ENCODE peak calls at places on chromosomes 11 and 22, in five cellular contexts. One of them, this sample, is unnamed.

GRCh38 chr11:6609502-6610015 is 2.5 kb downstream of the TAF10 start:
- DNase-seq in GM23248: no peak
- DNase-seq in PC-3: no peak
- DNase-seq in hepatocyte: no peak
- DNase-seq in HCT116: no peak
- DNase-seq in this sample: no peak

GRCh38 chr11:101863361-101863760 is 51.4 kb upstream of the CEP126 start:
- DNase-seq in HCT116: no peak
- DNase-seq in GM23248: peak; percentile 74
- DNase-seq in PC-3: peak; percentile 82
- DNase-seq in hepatocyte: no peak
- DNase-seq in this sample: no peak

GRCh38 chr11:69167916-69168691 is 12.4 kb downstream of the SMIM38 start:
- DNase-seq in HCT116: no peak
- DNase-seq in GM23248: peak; percentile 28
- DNase-seq in hepatocyte: no peak
- DNase-seq in PC-3: peak; percentile 25
- DNase-seq in this sample: no peak

GRCh38 chr11:122108192-122108799 is 7.7 kb downstream of the BLID start:
- DNase-seq in hepatocyte: peak; percentile 42
- DNase-seq in HCT116: peak; percentile 57
- DNase-seq in GM23248: no peak
- DNase-seq in PC-3: peak; percentile 81
- DNase-seq in this sample: peak; percentile 81

GRCh38 chr11:83011333-83012167 is 60.1 kb downstream of the RAB30 start:
- DNase-seq in GM23248: no peak
- DNase-seq in HCT116: no peak
- DNase-seq in hepatocyte: no peak
- DNase-seq in PC-3: no peak
- DNase-seq in this sample: no peak

GRCh38 chr11:106998126-106998525 is 20.1 kb downstream of the GUCY1A2 start:
- DNase-seq in hepatocyte: no peak
- DNase-seq in GM23248: peak; percentile 83
- DNase-seq in PC-3: no peak
- DNase-seq in HCT116: no peak
- DNase-seq in this sample: no peak

GRCh38 chr11:130369141-130369691 is 54.5 kb upstream of the ZBTB44 start:
- DNase-seq in PC-3: no peak
- DNase-seq in hepatocyte: no peak
- DNase-seq in GM23248: peak; percentile 45
- DNase-seq in HCT116: no peak
- DNase-seq in this sample: peak; percentile 27

GRCh38 chr22:26466196-26466595 is 17.4 kb downstream of the HPS4 start:
- DNase-seq in PC-3: no peak
- DNase-seq in HCT116: no peak
- DNase-seq in hepatocyte: no peak
- DNase-seq in GM23248: peak; percentile 29
- DNase-seq in this sample: no peak

GRCh38 chr11:1838077-1838425 is 730 bp upstream of the TNNI2 start:
- DNase-seq in GM23248: no peak
- DNase-seq in hepatocyte: no peak
- DNase-seq in PC-3: no peak
- DNase-seq in HCT116: no peak
- DNase-seq in this sample: no peak

GRCh38 chr11:65471410-65471762 is 27.5 kb upstream of the MALAT1 start:
- DNase-seq in HCT116: no peak
- DNase-seq in hepatocyte: peak; percentile 75
- DNase-seq in GM23248: peak; percentile 85
- DNase-seq in PC-3: peak; percentile 59
- DNase-seq in this sample: peak; percentile 78

GRCh38 chr22:45974498-45974897 is 2.5 kb downstream of the WNT7B start:
- DNase-seq in GM23248: no peak
- DNase-seq in PC-3: peak; percentile 67
- DNase-seq in HCT116: no peak
- DNase-seq in hepatocyte: no peak
- DNase-seq in this sample: no peak

GRCh38 chr22:45970709-45971388 is 6.1 kb downstream of the WNT7B start:
- DNase-seq in PC-3: no peak
- DNase-seq in hepatocyte: no peak
- DNase-seq in HCT116: no peak
- DNase-seq in GM23248: peak; percentile 54
- DNase-seq in this sample: peak; percentile 66

GRCh38 chr22:45972868-45973212 is 4.1 kb downstream of the WNT7B start:
- DNase-seq in hepatocyte: no peak
- DNase-seq in PC-3: no peak
- DNase-seq in HCT116: no peak
- DNase-seq in GM23248: no peak
- DNase-seq in this sample: no peak

GRCh38 chr22:45971389-45972028 is 5.5 kb downstream of the WNT7B start:
- DNase-seq in HCT116: no peak
- DNase-seq in GM23248: peak; percentile 49
- DNase-seq in PC-3: no peak
- DNase-seq in hepatocyte: no peak
- DNase-seq in this sample: peak; percentile 56

DNA sequence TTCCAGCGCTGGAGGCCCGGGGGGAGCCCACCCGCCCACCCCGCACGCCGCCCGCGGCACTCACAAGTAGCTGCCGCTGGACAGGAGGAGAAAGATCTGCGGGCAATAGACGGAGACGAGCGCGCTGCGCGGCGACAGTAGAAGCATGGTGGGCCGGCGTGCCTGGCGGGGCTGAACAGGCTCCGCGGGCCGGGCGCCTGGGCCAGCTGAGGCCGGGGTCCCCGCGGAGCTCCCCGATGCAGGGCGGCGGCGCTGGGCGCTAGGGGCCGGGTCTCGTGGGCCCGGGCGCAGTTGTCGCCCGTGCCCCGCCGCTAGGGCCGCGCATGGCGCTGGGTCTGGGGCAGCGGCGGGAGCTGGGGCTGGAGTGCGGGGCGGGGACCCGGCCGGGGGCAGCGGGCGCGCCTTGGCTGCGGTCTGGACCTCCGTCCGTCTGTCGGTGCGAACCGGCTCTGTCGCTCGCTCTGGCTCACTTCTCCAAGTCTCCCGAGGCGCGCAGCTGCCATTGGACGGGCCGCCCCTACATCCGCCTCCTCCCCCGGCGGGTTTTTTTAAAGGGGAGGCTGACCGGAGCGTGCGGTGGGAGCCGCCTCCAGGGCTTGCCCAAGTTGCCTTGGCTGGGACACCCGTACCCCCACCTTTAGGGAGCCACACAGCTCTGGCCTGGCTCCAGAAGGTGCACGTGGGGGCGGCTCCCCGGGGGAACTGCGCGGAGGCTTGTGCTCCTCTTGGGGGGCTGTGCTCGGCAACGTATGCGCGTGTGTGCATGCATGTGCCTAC is 4.7 kb downstream of the WNT7B start:
- DNase-seq in HCT116: no peak
- DNase-seq in hepatocyte: no peak
- DNase-seq in GM23248: peak; percentile 42
- DNase-seq in PC-3: no peak
- DNase-seq in this sample: peak; percentile 65
- TF ChIP-seq EZH2 in HCT116: no peak
- TF ChIP-seq EZH2 in hepatocyte: no peak
- TF ChIP-seq EZH2 in GM23248: no peak
- TF ChIP-seq EZH2 in PC-3: no peak
- TF ChIP-seq EZH2 in this sample: peak; percentile 59

DNA sequence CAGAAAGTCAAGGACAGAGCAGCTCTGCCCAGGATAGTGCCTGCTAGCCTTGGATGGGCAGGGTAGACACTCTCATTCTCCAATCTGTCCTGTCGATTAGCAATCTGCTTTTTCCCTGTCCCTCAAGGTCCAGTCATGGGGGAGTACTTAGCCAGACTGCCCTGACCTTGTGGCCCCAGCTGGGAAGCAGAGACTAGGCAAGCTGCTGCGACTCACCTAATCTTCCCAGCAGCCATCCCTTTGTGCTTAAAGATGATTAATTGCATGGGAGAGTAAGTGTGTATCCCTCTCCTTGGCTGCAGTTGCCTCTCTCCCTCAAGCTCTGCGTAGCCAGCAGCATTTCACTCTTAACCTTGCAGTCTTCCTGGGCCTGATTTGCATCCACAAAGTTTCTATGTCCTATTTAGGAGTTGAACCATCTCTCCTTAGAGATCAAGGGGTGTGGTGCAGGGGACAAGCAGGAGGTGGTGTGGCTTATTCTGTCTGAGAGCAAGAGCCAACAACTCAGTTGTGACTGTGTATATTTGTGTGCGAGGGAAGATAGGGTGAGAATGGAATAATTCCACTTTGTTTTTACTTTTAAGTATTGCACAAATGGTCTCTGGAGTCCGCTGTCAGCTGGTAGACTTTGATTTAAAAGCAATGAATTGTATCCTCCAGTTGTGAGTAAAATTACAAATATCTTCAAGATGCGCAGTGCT is 101.5 kb downstream of the FDX1 start:
- DNase-seq in GM23248: peak; percentile 49
- DNase-seq in hepatocyte: no peak
- DNase-seq in PC-3: no peak
- DNase-seq in HCT116: no peak
- DNase-seq in this sample: no peak
- H3K9me2 ChIP-seq in GM23248: no peaks in the 10 kb centered on the region
- H3K9me2 ChIP-seq in hepatocyte: no peaks in the 10 kb centered on the region
- H3K9me2 ChIP-seq in PC-3: no peaks in the 10 kb centered on the region
- H3K9me2 ChIP-seq in HCT116: no peaks in the 10 kb centered on the region
- H3K9me2 ChIP-seq in this sample: peaks cover 10% of the 10 kb centered on the region

GRCh38 chr11:74206746-74207145 is 35.7 kb downstream of the PPME1 start:
- DNase-seq in HCT116: no peak
- DNase-seq in hepatocyte: no peak
- DNase-seq in PC-3: no peak
- DNase-seq in GM23248: no peak
- DNase-seq in this sample: no peak

GRCh38 chr11:74204692-74205091 is 33.6 kb downstream of the PPME1 start:
- DNase-seq in HCT116: no peak
- DNase-seq in hepatocyte: no peak
- DNase-seq in GM23248: no peak
- DNase-seq in PC-3: no peak
- DNase-seq in this sample: no peak

GRCh38 chr11:74208507-74208906 is 37.4 kb downstream of the PPME1 start:
- DNase-seq in HCT116: no peak
- DNase-seq in PC-3: no peak
- DNase-seq in hepatocyte: no peak
- DNase-seq in GM23248: no peak
- DNase-seq in this sample: no peak

GRCh38 chr11:74205181-74205580 is 34.1 kb downstream of the PPME1 start:
- DNase-seq in GM23248: no peak
- DNase-seq in hepatocyte: no peak
- DNase-seq in PC-3: no peak
- DNase-seq in HCT116: no peak
- DNase-seq in this sample: no peak
- TF ChIP-seq EZH2 in GM23248: no peak
- TF ChIP-seq EZH2 in hepatocyte: no peak
- TF ChIP-seq EZH2 in PC-3: no peak
- TF ChIP-seq EZH2 in HCT116: no peak
- TF ChIP-seq EZH2 in this sample: no peak

DNA sequence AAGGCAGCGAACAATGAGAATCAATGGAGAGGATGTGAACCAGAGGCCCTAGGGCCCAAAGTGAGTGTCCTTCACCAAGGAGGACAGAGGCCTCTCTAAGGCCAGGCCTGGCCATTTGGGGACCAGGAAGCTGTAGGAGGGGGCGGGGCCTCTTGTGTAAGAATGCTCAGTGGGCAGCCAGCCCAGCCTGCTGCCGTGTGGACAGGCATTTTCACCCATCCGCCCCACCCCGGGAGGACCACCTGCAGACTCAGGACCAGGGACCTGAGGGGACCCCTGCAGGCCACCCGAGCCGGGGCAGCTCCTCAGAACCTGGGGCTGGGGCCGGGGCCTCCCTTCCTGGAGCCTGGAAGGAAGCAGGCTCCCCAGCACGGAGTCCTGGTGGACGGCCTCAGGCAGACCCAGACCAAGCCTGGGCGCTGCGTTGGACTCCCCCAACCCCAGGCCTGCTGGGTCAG is 1.7 kb upstream of the TRABD start:
- DNase-seq in HCT116: no peak
- DNase-seq in GM23248: peak; percentile 77
- DNase-seq in PC-3: peak; percentile 13
- DNase-seq in hepatocyte: peak; percentile 74
- DNase-seq in this sample: peak; percentile 61
- H3K9me2 ChIP-seq in HCT116: no peaks in the 10 kb centered on the region
- H3K9me2 ChIP-seq in GM23248: no peaks in the 10 kb centered on the region
- H3K9me2 ChIP-seq in PC-3: no peaks in the 10 kb centered on the region
- H3K9me2 ChIP-seq in hepatocyte: no peaks in the 10 kb centered on the region
- H3K9me2 ChIP-seq in this sample: no peaks in the 10 kb centered on the region

GRCh38 chr11:31802990-31803812 is 7.9 kb downstream of the PAX6 start:
- DNase-seq in GM23248: no peak
- DNase-seq in PC-3: no peak
- DNase-seq in HCT116: no peak
- DNase-seq in hepatocyte: no peak
- DNase-seq in this sample: peak; percentile 67
- TF ChIP-seq EZH2 in GM23248: peak; percentile 71
- TF ChIP-seq EZH2 in PC-3: no peak
- TF ChIP-seq EZH2 in HCT116: no peak
- TF ChIP-seq EZH2 in hepatocyte: peak; percentile 65
- TF ChIP-seq EZH2 in this sample: peak; percentile 91

GRCh38 chr22:38783095-38783710 is 10.7 kb downstream of the DNAL4 start:
- DNase-seq in HCT116: no peak
- DNase-seq in PC-3: no peak
- DNase-seq in GM23248: no peak
- DNase-seq in hepatocyte: no peak
- DNase-seq in this sample: no peak
- H3K9me2 ChIP-seq in HCT116: no peaks in the 10 kb centered on the region
- H3K9me2 ChIP-seq in PC-3: no peaks in the 10 kb centered on the region
- H3K9me2 ChIP-seq in GM23248: no peaks in the 10 kb centered on the region
- H3K9me2 ChIP-seq in hepatocyte: no peaks in the 10 kb centered on the region
- H3K9me2 ChIP-seq in this sample: no peaks in the 10 kb centered on the region